ENCODE peak calls at places on chromosomes 13 and 19, in seven cellular contexts. X, C, Z, E, S, G and Q are unnamed samples.

GRCh38 chr19:2315121-2315817 is 7.3 kb upstream of the LINGO3 start:
- DNase-seq in X (no peak), C (no peak), Z (no peak), E (no peak), S (no peak), G (no peak), Q (no peak)

GRCh38 chr19:19155495-19156219 is 14.4 kb downstream of the MEF2B start:
- DNase-seq in X (no peak), C (peak), Z (no peak), E (no peak), S (no peak), G (peak), Q (no peak)

GRCh38 chr19:52936958-52937334 is 13.7 kb upstream of the ZNF888 start:
- DNase-seq in X (no peak), C (no peak), Z (no peak), E (no peak), S (no peak), G (no peak), Q (no peak)

GRCh38 chr13:72489751-72490150 is 237.7 kb downstream of the MZT1 start:
- DNase-seq in X (no peak), C (no peak), Z (no peak), E (no peak), S (no peak), G (no peak), Q (no peak)

GRCh38 chr19:41223431-41224234 is 4.6 kb downstream of the AXL start:
- DNase-seq in X (no peak), C (no peak), Z (peak), E (no peak), S (peak), G (no peak), Q (no peak)

GRCh38 chr13:22837980-22838615 is 342.7 kb upstream of the SGCG start:
- DNase-seq in X (no peak), C (no peak), Z (no peak), E (peak), S (no peak), G (no peak), Q (no peak)

GRCh38 chr13:80196756-80197155 is 144.2 kb downstream of the SPRY2 start:
- DNase-seq in X (no peak), C (no peak), Z (no peak), E (no peak), S (no peak), G (no peak), Q (no peak)

GRCh38 chr19:16062789-16063188 is 13.5 kb upstream of the TPM4 start:
- DNase-seq in X (peak), C (no peak), Z (peak), E (peak), S (no peak), G (no peak), Q (no peak)

GRCh38 chr13:30846311-30846710 is 59.8 kb upstream of the MEDAG start:
- DNase-seq in X (no peak), C (no peak), Z (no peak), E (no peak), S (no peak), G (no peak), Q (no peak)

GRCh38 chr19:41928221-41928683 is at the start of gene ERFL:
- DNase-seq in X (peak), C (no peak), Z (no peak), E (peak), S (no peak), G (no peak), Q (no peak)

GRCh38 chr19:41702208-41702651 is 6.2 kb upstream of the CEACAM5 start:
- DNase-seq in X (no peak), C (no peak), Z (no peak), E (no peak), S (no peak), G (no peak), Q (no peak)

GRCh38 chr19:16820056-16820455 is 9.1 kb upstream of the SIN3B start:
- DNase-seq in X (no peak), C (no peak), Z (no peak), E (no peak), S (no peak), G (no peak), Q (no peak)

GRCh38 chr13:114151565-114152284 is 19.3 kb upstream of the RASA3 start:
- DNase-seq in X (no peak), C (no peak), Z (no peak), E (no peak), S (no peak), G (no peak), Q (no peak)
- TF ChIP-seq TAF1 in X (no peak), C (no peak), Z (no peak), E (no peak), S (no peak), G (no peak), Q (no peak)

GRCh38 chr19:14105680-14106079 is 11.9 kb downstream of the PRKACA start:
- DNase-seq in X (no peak), C (no peak), Z (no peak), E (no peak), S (no peak), G (no peak), Q (no peak)

GRCh38 chr19:14102102-14102696 is 11.6 kb upstream of the SAMD1 start:
- DNase-seq in X (no peak), C (no peak), Z (no peak), E (no peak), S (no peak), G (no peak), Q (no peak)

GRCh38 chr19:14101003-14101545 is 10.5 kb upstream of the SAMD1 start:
- DNase-seq in X (no peak), C (no peak), Z (no peak), E (no peak), S (no peak), G (no peak), Q (no peak)

GRCh38 chr19:14102756-14103155 is 12.2 kb upstream of the SAMD1 start:
- DNase-seq in X (no peak), C (no peak), Z (no peak), E (no peak), S (no peak), G (no peak), Q (no peak)

DNA sequence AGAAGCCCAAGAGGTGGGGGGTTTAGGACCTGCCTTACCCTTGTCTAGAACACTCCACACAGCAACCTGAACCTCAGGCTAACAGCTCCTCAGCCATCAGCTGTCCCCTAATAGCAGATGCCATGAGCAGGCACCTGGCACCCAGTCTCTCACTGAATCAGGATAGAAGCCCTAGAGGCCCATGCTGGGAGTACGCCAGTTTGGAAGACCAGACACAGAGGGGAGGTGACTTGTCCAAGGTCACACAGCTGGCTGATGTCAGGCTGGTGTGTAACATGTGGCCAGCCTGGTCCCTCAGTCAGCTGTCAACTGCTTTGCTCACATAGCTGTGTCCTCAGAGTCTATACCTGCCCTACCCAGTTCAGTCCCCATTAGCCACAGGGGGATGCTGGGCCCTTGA is 12.8 kb upstream of the SAMD1 start:
- DNase-seq in X (no peak), C (no peak), Z (no peak), E (no peak), S (no peak), G (no peak), Q (no peak)
- TF ChIP-seq TAF1 in X (no peak), C (no peak), Z (no peak), E (no peak), S (no peak), G (no peak), Q (no peak)

GRCh38 chr13:113848431-113849260 is 15.2 kb downstream of the GAS6 start:
- DNase-seq in X (no peak), C (peak), Z (peak), E (no peak), S (no peak), G (no peak), Q (no peak)
- TF ChIP-seq TAF1 in X (no peak), C (no peak), Z (no peak), E (no peak), S (no peak), G (no peak), Q (no peak)

GRCh38 chr13:90974249-90974954 is 373.1 kb upstream of the MIR17HG start:
- DNase-seq in X (no peak), C (no peak), Z (no peak), E (no peak), S (no peak), G (no peak), Q (no peak)

DNA sequence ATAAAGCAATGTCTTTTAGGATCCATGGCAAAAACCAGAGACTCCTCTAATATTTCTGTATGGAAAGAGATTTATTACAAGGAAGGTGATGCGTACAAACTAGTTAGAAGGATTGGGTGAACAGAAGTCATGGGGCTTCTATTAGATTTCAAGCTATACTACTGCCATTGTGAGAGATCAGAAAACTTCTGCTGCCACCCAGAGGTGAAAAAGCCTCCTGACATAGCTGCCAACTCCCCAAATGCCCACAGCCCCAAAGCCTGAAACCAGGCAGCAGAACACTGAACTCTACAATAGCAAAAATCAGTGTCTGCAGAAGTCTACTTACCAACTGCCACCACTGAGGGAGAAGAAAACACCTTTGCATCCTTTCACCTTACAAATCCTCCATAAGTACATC is 379.0 kb upstream of the MIR17HG start:
- DNase-seq in X (no peak), C (no peak), Z (peak), E (peak), S (peak), G (no peak), Q (peak)
- TF ChIP-seq TAF1 in X (no peak), C (no peak), Z (no peak), E (no peak), S (no peak), G (no peak), Q (no peak)

GRCh38 chr19:13553880-13554400 is 47.7 kb upstream of the CACNA1A start:
- DNase-seq in X (no peak), C (no peak), Z (no peak), E (no peak), S (no peak), G (no peak), Q (no peak)
- TF ChIP-seq TAF1 in X (no peak), C (no peak), Z (no peak), E (no peak), S (no peak), G (no peak), Q (no peak)

DNA sequence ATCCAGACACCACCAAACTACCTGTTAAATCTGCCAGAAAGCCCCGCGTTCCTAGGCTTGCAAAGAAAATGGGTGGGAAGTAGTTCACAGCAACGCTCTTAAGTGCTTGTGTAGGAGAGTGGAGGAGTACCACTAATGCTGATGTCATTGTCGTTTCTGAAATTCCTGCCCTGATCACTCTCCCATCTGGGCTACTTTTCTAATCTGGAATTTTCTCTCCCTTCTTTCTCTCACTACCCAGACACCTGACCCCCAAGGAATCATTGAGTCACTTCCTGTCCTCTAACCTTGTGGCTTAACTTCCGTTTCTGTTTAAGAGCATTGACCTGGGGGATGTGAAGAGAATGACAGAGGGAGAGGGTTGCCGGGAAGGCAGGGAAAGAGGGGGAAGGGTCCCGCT is 98.7 kb downstream of the STARD13 start:
- DNase-seq in X (no peak), C (no peak), Z (no peak), E (no peak), S (no peak), G (no peak), Q (no peak)
- TF ChIP-seq TAF1 in X (no peak), C (no peak), Z (no peak), E (no peak), S (no peak), G (no peak), Q (no peak)

GRCh38 chr19:17948967-17949930 is 16.4 kb downstream of the CCDC124 start:
- DNase-seq in X (no peak), C (no peak), Z (peak), E (no peak), S (no peak), G (no peak), Q (no peak)

GRCh38 chr19:17951151-17952040 is 15.5 kb upstream of the KCNN1 start:
- DNase-seq in X (peak), C (no peak), Z (peak), E (no peak), S (no peak), G (no peak), Q (no peak)

GRCh38 chr19:17949956-17950309 is 17.0 kb upstream of the KCNN1 start:
- DNase-seq in X (no peak), C (no peak), Z (peak), E (no peak), S (no peak), G (no peak), Q (no peak)

GRCh38 chr19:17952041-17952976 is 14.6 kb upstream of the KCNN1 start:
- DNase-seq in X (peak), C (no peak), Z (peak), E (peak), S (no peak), G (no peak), Q (no peak)

DNA sequence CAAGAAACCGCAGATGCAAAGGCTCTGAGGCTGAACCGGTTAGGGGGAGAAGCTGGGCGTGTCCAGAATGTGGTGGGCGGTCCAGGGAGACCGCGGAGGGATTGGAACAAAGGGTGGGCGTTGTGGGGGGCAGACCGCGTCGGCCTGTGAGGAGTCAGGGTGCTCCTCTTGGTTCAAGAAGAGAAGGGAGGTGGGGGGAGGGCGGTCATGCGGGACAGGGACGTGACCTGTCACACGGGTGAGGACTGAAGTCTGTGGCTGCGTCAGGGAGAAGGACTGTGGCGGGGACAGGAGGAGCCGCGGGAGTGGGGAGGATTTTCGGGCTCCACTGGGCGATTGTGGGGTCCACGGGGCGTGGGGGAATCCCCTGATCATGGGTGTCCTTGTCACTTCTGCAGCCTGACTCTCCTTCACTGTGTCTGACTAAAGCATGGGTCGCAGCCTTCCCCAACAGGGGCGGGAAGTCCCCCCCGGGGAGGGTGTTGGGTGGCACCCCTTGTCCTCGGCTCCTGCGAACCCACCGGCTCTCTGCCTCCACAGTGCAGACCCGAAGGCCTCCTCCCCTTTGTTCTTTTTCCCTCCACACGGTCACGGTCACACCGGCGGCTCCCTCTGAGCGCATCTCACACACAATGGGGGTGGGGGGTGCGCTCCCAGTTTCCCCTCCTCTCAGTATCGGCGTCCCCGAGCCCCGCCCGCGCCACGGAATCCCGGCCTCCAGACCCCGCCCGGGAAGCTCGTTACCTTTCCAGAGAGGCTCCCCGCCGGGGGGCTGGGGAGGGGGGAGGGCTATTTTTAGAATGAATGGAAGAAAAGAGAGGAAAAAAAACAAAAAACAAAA is 16.4 kb upstream of the KCNN1 start:
- DNase-seq in X (peak), C (no peak), Z (peak), E (no peak), S (no peak), G (no peak), Q (no peak)
- TF ChIP-seq TAF1 in X (no peak), C (no peak), Z (peak), E (no peak), S (no peak), G (no peak), Q (no peak)

GRCh38 chr19:35582760-35583159 is 3.2 kb upstream of the PMIS2 start:
- DNase-seq in X (no peak), C (no peak), Z (no peak), E (no peak), S (no peak), G (no peak), Q (no peak)

GRCh38 chr19:35590875-35591274 is 4.9 kb downstream of the PMIS2 start:
- DNase-seq in X (no peak), C (no peak), Z (no peak), E (no peak), S (no peak), G (no peak), Q (no peak)

GRCh38 chr19:35587326-35587725 is 1.4 kb downstream of the PMIS2 start:
- DNase-seq in X (no peak), C (no peak), Z (no peak), E (no peak), S (no peak), G (no peak), Q (no peak)

DNA sequence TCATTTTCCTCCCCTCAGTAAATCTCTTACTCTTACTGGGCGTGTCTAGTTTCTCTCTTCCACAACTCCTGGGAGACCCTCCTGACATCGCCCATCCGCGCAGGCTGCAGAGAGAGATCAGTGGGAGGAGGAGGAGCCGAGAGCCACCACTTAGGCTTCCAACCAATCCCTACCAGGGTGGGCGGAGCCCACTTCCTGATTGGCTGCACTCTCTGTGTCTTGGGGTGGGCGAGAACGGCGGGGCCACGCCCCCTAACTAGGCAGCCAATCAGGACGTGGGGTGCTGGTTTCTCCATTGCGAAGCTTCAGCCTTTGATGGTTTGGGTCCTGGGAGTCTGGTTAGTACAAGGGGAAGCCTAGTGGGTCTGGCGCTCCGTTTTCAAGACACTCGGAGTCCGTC is at the start of gene PMIS2:
- DNase-seq in X (peak), C (no peak), Z (no peak), E (peak), S (no peak), G (no peak), Q (no peak)
- TF ChIP-seq TAF1 in X (no peak), C (no peak), Z (no peak), E (no peak), S (no peak), G (no peak), Q (no peak)

GRCh38 chr13:47327856-47328255 is 431.0 kb upstream of the HTR2A start:
- DNase-seq in X (no peak), C (no peak), Z (no peak), E (no peak), S (no peak), G (no peak), Q (no peak)
- TF ChIP-seq TAF1 in X (no peak), C (no peak), Z (no peak), E (no peak), S (no peak), G (no peak), Q (no peak)